ENCODE peak calls at places on chromosome 10, in seven cellular contexts. J is lung, E is tibial artery, F is GM12878, O is lower lobe of right lung, T is cardiac muscle cell, P is Panc1. W is an unnamed sample. For H3K9me3, the result is how much of the 10 kb centered on the place peaks cover.

GRCh38 chr10:15197276-15197675 is 28.8 kb upstream of the NMT2 start:
- DNase-seq in E (no peak), T (no peak), P (no peak), F (no peak), J (no peak), O (no peak), W (no peak)

GRCh38 chr10:50917486-50917885 is 32.1 kb upstream of the A1CF start:
- DNase-seq in O (no peak), F (no peak), P (no peak), E (no peak), T (no peak), J (no peak), W (no peak)

GRCh38 chr10:128268015-128268722 is 141.9 kb upstream of the MKI67 start:
- DNase-seq in E (no peak), P (no peak), T (peak), J (no peak), O (no peak), F (no peak), W (peak)

GRCh38 chr10:69413221-69413865 is 3.4 kb downstream of the TACR2 start:
- DNase-seq in J (no peak), T (peak), F (no peak), O (no peak), P (no peak), E (peak), W (peak)

GRCh38 chr10:70575874-70576802 is 26.4 kb downstream of the PRF1 start:
- DNase-seq in F (peak), O (peak), E (peak), T (peak), P (no peak), J (peak), W (no peak)

GRCh38 chr10:45000138-45000763 is 472 bp upstream of the ZNF22 start:
- DNase-seq in E (peak), T (no peak), O (no peak), P (no peak), F (no peak), J (peak), W (peak)

GRCh38 chr10:32298066-32298812 is 48.7 kb downstream of the EPC1 start:
- DNase-seq in T (no peak), O (no peak), F (no peak), J (no peak), E (no peak), P (peak), W (no peak)

GRCh38 chr10:123669901-123670300 is 3.7 kb downstream of the GPR26 start:
- DNase-seq in T (no peak), P (no peak), F (no peak), J (no peak), O (no peak), E (no peak), W (no peak)

GRCh38 chr10:62554632-62555199 is 180.5 kb downstream of the ZNF365 start:
- DNase-seq in J (no peak), O (no peak), F (no peak), P (no peak), E (no peak), T (peak), W (peak)

GRCh38 chr10:103967433-103968142 is 648 bp downstream of the SLK start:
- DNase-seq in E (no peak), F (no peak), T (peak), J (no peak), O (no peak), P (no peak), W (peak)

GRCh38 chr10:29736325-29737208 is 101.8 kb upstream of the SVIL start:
- DNase-seq in F (no peak), P (no peak), J (peak), T (peak), O (peak), E (peak), W (peak)

GRCh38 chr10:15857001-15857608 is 3.2 kb downstream of the MINDY3 start:
- DNase-seq in F (no peak), E (no peak), J (no peak), P (no peak), T (no peak), O (no peak), W (no peak)

GRCh38 chr10:28778524-28778923 is 101.2 kb downstream of the BAMBI start:
- DNase-seq in J (no peak), O (no peak), F (no peak), T (no peak), E (no peak), P (no peak), W (no peak)

GRCh38 chr10:88108115-88108610 is 244.7 kb downstream of the PTEN start:
- DNase-seq in T (no peak), O (no peak), P (no peak), E (no peak), F (peak), J (no peak), W (no peak)

GRCh38 chr10:52706347-52707070 is 66.1 kb downstream of the MBL2 start:
- DNase-seq in J (no peak), T (no peak), P (no peak), O (no peak), F (no peak), E (no peak), W (no peak)

GRCh38 chr10:119970107-119970506 is 77.6 kb downstream of the SEC23IP start:
- DNase-seq in E (no peak), T (no peak), O (no peak), P (no peak), F (no peak), J (no peak), W (no peak)

GRCh38 chr10:121032460-121032859 is 181.3 kb downstream of the WDR11 start:
- DNase-seq in E (no peak), O (no peak), P (no peak), J (no peak), F (no peak), T (no peak), W (no peak)

GRCh38 chr10:113323985-113324384 is 228.9 kb upstream of the HABP2 start:
- DNase-seq in F (no peak), J (no peak), E (no peak), O (no peak), P (no peak), T (no peak), W (no peak)

GRCh38 chr10:45580781-45581496 is 91.6 kb downstream of the ZFAND4 start:
- DNase-seq in E (no peak), T (no peak), O (no peak), F (peak), J (no peak), P (no peak), W (peak)

GRCh38 chr10:11762706-11763500 is 20.7 kb downstream of the ECHDC3 start:
- DNase-seq in F (no peak), P (no peak), E (no peak), O (no peak), T (no peak), J (no peak), W (no peak)

GRCh38 chr10:20215547-20216152 is 399.4 kb downstream of the PLXDC2 start:
- DNase-seq in E (no peak), F (no peak), T (no peak), J (no peak), O (no peak), P (no peak), W (peak)

GRCh38 chr10:97882142-97883091 is 32.8 kb downstream of the GOLGA7B start:
- DNase-seq in T (no peak), J (peak), E (peak), O (no peak), F (no peak), P (peak), W (no peak)

GRCh38 chr10:124953421-124953820 is 11.5 kb downstream of the ZRANB1 start:
- DNase-seq in P (no peak), E (no peak), O (no peak), J (no peak), T (no peak), F (no peak), W (no peak)

DNA sequence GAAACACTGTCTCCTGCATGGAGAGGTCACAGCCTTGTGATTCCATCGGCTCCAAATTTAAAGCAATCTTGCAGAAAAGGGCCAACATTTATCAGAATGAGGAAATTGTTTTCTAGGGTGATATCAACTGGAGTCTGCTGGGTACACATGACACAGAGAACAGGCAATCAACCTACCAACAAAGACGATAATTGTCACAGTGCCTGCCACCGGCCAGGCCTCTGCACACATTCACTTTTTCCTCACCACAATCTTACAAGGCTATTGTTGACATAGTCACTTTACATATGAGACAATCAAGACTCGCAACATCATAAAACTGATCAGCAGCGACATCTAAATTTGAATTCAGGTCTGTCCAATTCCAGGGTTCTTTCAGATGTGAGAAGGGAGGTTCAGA is 189.4 kb downstream of the KCNMA1 start:
- DNase-seq in P (no peak), T (no peak), F (no peak), J (no peak), E (no peak), O (no peak), W (no peak)
- H3K9me3 ChIP-seq in P (under half), T (under half), F (under half), J (under half), E (under half), O (under half), W (under half)

GRCh38 chr10:115895196-115895595 is 377.8 kb downstream of the GFRA1 start:
- DNase-seq in F (no peak), P (no peak), O (no peak), E (no peak), T (no peak), J (no peak), W (no peak)
- TF ChIP-seq CTCF in F (no peak), P (no peak), O (no peak), E (no peak), T (no peak), J (no peak), W (no peak)

DNA sequence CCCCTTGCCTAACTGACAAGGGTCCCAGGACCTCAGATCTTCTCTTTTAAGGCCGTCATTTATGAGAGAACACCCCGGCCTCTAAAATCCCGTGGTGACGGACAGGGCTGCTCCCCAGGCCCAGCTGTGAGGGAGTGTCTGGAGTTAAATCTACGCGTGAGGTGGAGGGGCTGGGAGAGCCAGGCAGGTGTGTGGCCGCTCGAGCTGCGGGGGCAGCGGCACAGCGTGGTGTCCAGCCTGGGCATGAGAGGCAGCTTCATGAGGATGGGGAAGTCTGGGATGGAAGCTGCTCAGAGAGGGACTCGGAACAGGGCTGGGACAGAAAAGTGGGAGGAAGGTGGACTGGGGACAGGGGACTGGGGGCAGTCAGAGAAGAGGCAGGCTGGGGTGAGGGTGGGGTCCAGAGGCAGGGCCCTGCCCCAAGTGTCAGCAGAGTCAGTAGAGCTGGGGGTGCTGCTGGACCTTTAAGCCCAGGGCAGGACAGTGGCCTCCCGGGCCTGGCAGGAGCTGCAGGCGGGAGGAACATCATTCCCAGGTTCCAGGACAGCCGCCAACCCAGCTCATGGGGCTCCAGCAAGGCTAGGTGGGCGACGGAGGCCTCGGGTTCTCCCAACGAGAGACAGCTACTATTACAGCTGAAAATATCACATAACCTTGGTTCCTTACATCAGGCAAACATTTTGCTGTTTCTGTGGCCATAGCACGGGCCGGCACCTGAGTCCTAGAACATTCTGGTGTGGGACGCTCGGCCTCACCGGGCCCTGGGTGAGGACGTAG is 55.2 kb downstream of the JAKMIP3 start:
- DNase-seq in P (no peak), F (no peak), J (no peak), E (no peak), O (peak), T (no peak), W (no peak)
- H3K9me3 ChIP-seq in P (under half), F (under half), J (under half), E (under half), O (under half), T (under half), W (under half)

GRCh38 chr10:13707156-13707881 is 120.6 kb downstream of the PRPF18 start:
- DNase-seq in T (peak), O (peak), J (peak), E (peak), P (no peak), F (no peak), W (peak)
- TF ChIP-seq CTCF in T (no peak), O (no peak), J (no peak), E (no peak), P (no peak), F (no peak), W (peak)

GRCh38 chr10:76106611-76107010 is 675.2 kb downstream of the LRMDA start:
- DNase-seq in P (no peak), T (no peak), F (no peak), E (no peak), J (no peak), O (no peak), W (no peak)
- H3K9me3 ChIP-seq in P (under half), T (under half), F (under half), E (under half), J (under half), O (under half), W (under half)

GRCh38 chr10:60662917-60663614 is 115.2 kb upstream of the CDK1 start:
- DNase-seq in O (no peak), J (no peak), P (no peak), T (no peak), F (no peak), E (no peak), W (peak)
- TF ChIP-seq CTCF in O (no peak), J (no peak), P (peak), T (no peak), F (no peak), E (no peak), W (peak)

DNA sequence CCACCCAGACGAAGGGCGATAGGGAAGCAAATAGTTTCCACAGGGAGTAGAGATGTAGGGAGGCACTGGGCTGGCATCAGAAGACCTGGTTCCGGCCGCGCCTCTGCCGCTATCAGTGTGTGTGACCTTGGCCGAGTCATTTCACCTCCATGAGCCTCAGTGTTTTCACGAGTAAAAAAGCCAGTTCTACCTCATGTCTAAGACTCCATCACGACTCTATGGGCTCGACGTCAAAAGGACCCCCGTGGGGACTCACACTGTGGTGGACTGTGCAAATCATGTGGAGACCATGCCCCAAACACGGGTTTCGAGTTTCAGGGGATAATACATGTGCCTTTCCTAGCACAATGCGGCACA is 600 bp upstream of the RAB11FIP2 start:
- DNase-seq in T (no peak), O (no peak), P (no peak), E (peak), F (no peak), J (no peak), W (no peak)
- H3K9me3 ChIP-seq in T (under half), O (under half), P (under half), E (under half), F (under half), J (under half), W (under half)

GRCh38 chr10:92068900-92069299 is 145.3 kb downstream of the BTAF1 start:
- DNase-seq in P (no peak), T (no peak), J (no peak), F (no peak), O (no peak), E (no peak), W (no peak)

GRCh38 chr10:92076722-92077121 is 153.2 kb downstream of the BTAF1 start:
- DNase-seq in T (no peak), F (no peak), E (no peak), P (no peak), J (no peak), O (no peak), W (no peak)

GRCh38 chr10:92079003-92079402 is 155.4 kb downstream of the BTAF1 start:
- DNase-seq in P (no peak), E (no peak), J (no peak), O (no peak), F (no peak), T (no peak), W (no peak)

GRCh38 chr10:92075829-92076228 is 152.3 kb downstream of the BTAF1 start:
- DNase-seq in T (no peak), J (no peak), E (no peak), F (no peak), P (no peak), O (no peak), W (no peak)

DNA sequence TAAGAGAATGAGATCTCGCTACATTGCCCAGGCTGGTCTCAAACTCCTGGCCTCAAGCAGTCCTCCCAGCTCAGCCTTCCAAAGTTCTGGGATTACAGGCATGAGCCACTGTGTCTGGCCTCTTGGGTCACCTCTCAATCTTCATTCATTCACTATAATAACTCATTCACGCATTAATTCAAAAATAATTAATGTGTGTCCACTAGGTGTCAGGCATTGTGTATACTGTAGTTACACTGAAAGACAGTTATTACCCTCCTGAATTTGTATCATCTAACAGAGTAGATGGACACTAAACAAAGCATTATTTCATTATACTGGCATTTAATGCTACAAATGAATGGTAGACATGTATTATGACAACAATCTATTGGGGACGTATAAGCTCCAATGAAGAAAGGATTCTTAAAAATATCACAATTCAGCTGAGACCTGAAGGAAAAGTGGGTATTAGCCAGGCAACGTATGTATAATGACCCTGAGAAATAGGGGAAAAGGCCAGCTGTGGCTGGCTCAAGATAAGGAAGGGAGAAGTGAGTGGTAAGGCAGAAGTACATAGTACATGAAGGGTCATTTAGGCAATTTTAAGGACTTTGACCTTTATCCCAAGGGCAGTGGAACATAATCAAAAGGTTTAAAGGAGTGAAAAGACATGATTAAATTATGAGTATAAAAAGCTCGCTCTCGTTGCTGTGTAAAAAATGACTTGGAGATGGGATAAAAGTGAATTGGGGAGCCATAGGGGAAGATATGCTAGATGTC is 150.7 kb downstream of the BTAF1 start:
- DNase-seq in J (no peak), P (no peak), F (no peak), E (no peak), T (no peak), O (no peak), W (no peak)
- TF ChIP-seq CTCF in J (no peak), P (peak), F (no peak), E (no peak), T (peak), O (no peak), W (no peak)

GRCh38 chr10:101336382-101336781 is 17.6 kb upstream of the BTRC start:
- DNase-seq in J (no peak), E (no peak), O (no peak), T (no peak), F (no peak), P (no peak), W (no peak)

GRCh38 chr10:101337836-101338235 is 16.1 kb upstream of the BTRC start:
- DNase-seq in P (no peak), F (no peak), T (no peak), O (no peak), E (no peak), J (no peak), W (peak)

GRCh38 chr10:101346177-101346576 is 7.8 kb upstream of the BTRC start:
- DNase-seq in F (no peak), T (no peak), J (no peak), O (no peak), E (no peak), P (no peak), W (no peak)

DNA sequence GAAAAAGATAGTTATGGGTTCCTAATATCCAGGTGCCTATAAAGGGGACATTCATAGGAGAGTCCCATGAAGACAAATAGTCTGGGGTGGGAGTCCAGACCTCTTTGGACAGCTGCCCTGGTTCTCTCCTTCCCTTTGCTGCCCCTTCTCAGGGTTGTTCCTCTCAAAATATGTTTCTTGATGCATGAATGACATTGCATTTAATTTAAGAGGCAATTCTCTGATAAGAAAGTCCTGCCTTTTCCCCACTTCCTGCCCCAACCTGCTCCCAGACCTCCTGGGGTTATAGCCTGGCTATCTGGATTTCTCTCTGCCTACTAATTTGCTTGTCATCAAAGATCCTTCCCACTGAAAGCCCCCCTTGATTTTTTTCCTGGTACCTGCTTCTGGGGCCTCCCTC is 12.5 kb upstream of the BTRC start:
- DNase-seq in J (no peak), P (no peak), T (no peak), F (no peak), O (no peak), E (no peak), W (no peak)
- H3K9me3 ChIP-seq in J (under half), P (under half), T (under half), F (under half), O (under half), E (under half), W (under half)